ENCODE peak calls at places on chromosome 11, in seven cellular contexts. F is sciatic nerve; E is stimulated activated CD4-positive, alpha-beta T cell treated with anti-CD3 and anti-CD28 coated beads, Interleukin-2, amount 100 ng/mL, for 48 hours; S is activated T-helper 1 cell treated with Interleukin-2 at 50 U/mL for 16 hours; T is AG08396; W is heart right ventricle; M is NCI-H1694 treated with DMSO at 0.1 percent for 48 hours. U is an unnamed sample.

GRCh38 chr11:132941024-132941646 is 591.2 kb downstream of the OPCML start:
- DNase-seq in F (no peak), E (no peak), S (no peak), T (peak; percentile 32), W (no peak), M (peak; percentile 43), U (no peak)

GRCh38 chr11:111417011-111417765 is 38.1 kb upstream of the POU2AF1 start:
- DNase-seq in F (no peak), E (no peak), S (no peak), T (no peak), W (no peak), M (no peak), U (no peak)

GRCh38 chr11:58805065-58805464 is 39.4 kb downstream of the GLYATL2 start:
- DNase-seq in F (no peak), E (no peak), S (no peak), T (peak; percentile 45), W (no peak), M (no peak), U (no peak)

GRCh38 chr11:15500643-15501042 is 385.9 kb downstream of the INSC start:
- DNase-seq in F (no peak), E (no peak), S (no peak), T (no peak), W (no peak), M (no peak), U (no peak)

GRCh38 chr11:124394408-124394807 is 4.4 kb downstream of the OR8B3 start:
- DNase-seq in F (no peak), E (no peak), S (no peak), T (no peak), W (no peak), M (no peak), U (no peak)

GRCh38 chr11:96309001-96309642 is 33.9 kb downstream of the MAML2 start:
- DNase-seq in F (no peak), E (no peak), S (no peak), T (no peak), W (no peak), M (no peak), U (no peak)

GRCh38 chr11:115759622-115760527 is 255.7 kb upstream of the CADM1 start:
- DNase-seq in F (peak; percentile 76), E (no peak), S (no peak), T (peak; percentile 44), W (peak; percentile 41), M (no peak), U (peak; percentile 84)

GRCh38 chr11:121091492-121092179 is 9.4 kb upstream of the TECTA start:
- DNase-seq in F (no peak), E (no peak), S (no peak), T (no peak), W (no peak), M (no peak), U (no peak)

GRCh38 chr11:112963368-112963955 is 2.2 kb downstream of the NCAM1 start:
- DNase-seq in F (peak; percentile 57), E (no peak), S (no peak), T (no peak), W (no peak), M (no peak), U (peak; percentile 78)

GRCh38 chr11:82268627-82269026 is 465.0 kb downstream of the FAM181B start:
- DNase-seq in F (no peak), E (no peak), S (no peak), T (no peak), W (no peak), M (no peak), U (no peak)